ENCODE peak calls at places on chromosome 1, in six cellular contexts. D, Q, R, X, C and J are unnamed samples. For H3K27me3, the result is how much of the 10 kb centered on the place peaks cover.

GRCh38 chr1:17080085-17080759 is 26.4 kb upstream of the SDHB start:
- DNase-seq in D (no peak), Q (no peak), R (no peak), X (no peak), C (no peak), J (no peak)

GRCh38 chr1:204578867-204579664 is 62.9 kb downstream of the MDM4 start:
- DNase-seq in D (no peak), Q (no peak), R (no peak), X (no peak), C (peak), J (no peak)

GRCh38 chr1:232213928-232214327 is 416.0 kb downstream of the SIPA1L2 start:
- DNase-seq in D (no peak), Q (no peak), R (no peak), X (no peak), C (no peak), J (no peak)

GRCh38 chr1:209367031-209367813 is 216.3 kb upstream of the CAMK1G start:
- DNase-seq in D (no peak), Q (no peak), R (no peak), X (no peak), C (no peak), J (no peak)

GRCh38 chr1:103309761-103310160 is 201.4 kb upstream of the COL11A1 start:
- DNase-seq in D (no peak), Q (no peak), R (no peak), X (no peak), C (no peak), J (no peak)

GRCh38 chr1:223726380-223727001 is 14.2 kb downstream of the CAPN2 start:
- DNase-seq in D (no peak), Q (peak), R (peak), X (peak), C (peak), J (peak)

GRCh38 chr1:58620926-58621325 is 43.9 kb upstream of the TACSTD2 start:
- DNase-seq in D (no peak), Q (no peak), R (no peak), X (no peak), C (no peak), J (no peak)

GRCh38 chr1:119294728-119295127 is 73.9 kb upstream of the HAO2 start:
- DNase-seq in D (peak), Q (no peak), R (no peak), X (no peak), C (no peak), J (no peak)

GRCh38 chr1:43853161-43853921 is 80.3 kb upstream of the ARTN start:
- DNase-seq in D (no peak), Q (peak), R (no peak), X (no peak), C (peak), J (peak)

GRCh38 chr1:40404670-40405462 is 31.3 kb downstream of the SMAP2 start:
- DNase-seq in D (peak), Q (peak), R (peak), X (no peak), C (no peak), J (no peak)

GRCh38 chr1:17270891-17271765 is 22.2 kb downstream of the PADI3 start:
- DNase-seq in D (no peak), Q (no peak), R (no peak), X (no peak), C (no peak), J (no peak)

GRCh38 chr1:112527266-112528010 is 18.7 kb downstream of the WNT2B start:
- DNase-seq in D (no peak), Q (no peak), R (no peak), X (no peak), C (no peak), J (no peak)

GRCh38 chr1:95021794-95022193 is 51.0 kb downstream of the ALG14 start:
- DNase-seq in D (no peak), Q (no peak), R (no peak), X (no peak), C (no peak), J (no peak)

GRCh38 chr1:45172015-45172414 is 34.4 kb downstream of the ZSWIM5 start:
- DNase-seq in D (peak), Q (no peak), R (no peak), X (no peak), C (no peak), J (peak)

GRCh38 chr1:77739235-77739634 is 20.4 kb downstream of the USP33 start:
- DNase-seq in D (no peak), Q (no peak), R (no peak), X (no peak), C (no peak), J (no peak)

GRCh38 chr1:235199441-235199840 is 38.4 kb upstream of the RBM34 start:
- DNase-seq in D (no peak), Q (peak), R (peak), X (no peak), C (no peak), J (no peak)

GRCh38 chr1:116495534-116495933 is 75.3 kb downstream of the CD58 start:
- DNase-seq in D (no peak), Q (no peak), R (no peak), X (no peak), C (no peak), J (no peak)

GRCh38 chr1:89719502-89720306 is 86.8 kb downstream of the LRRC8C start:
- DNase-seq in D (no peak), Q (peak), R (no peak), X (no peak), C (peak), J (peak)

GRCh38 chr1:228443395-228443794 is 26.7 kb upstream of the TRIM17 start:
- DNase-seq in D (no peak), Q (no peak), R (no peak), X (no peak), C (no peak), J (no peak)

GRCh38 chr1:69196071-69196470 is 371.7 kb upstream of the LRRC7 start:
- DNase-seq in D (no peak), Q (no peak), R (no peak), X (no peak), C (no peak), J (no peak)

GRCh38 chr1:179153217-179153616 is 71.3 kb downstream of the TOR3A start:
- DNase-seq in D (no peak), Q (no peak), R (no peak), X (no peak), C (no peak), J (no peak)

GRCh38 chr1:175219774-175220173 is 27.2 kb upstream of the KIAA0040 start:
- DNase-seq in D (no peak), Q (no peak), R (no peak), X (no peak), C (no peak), J (no peak)

GRCh38 chr1:25343872-25344271 is 5.7 kb downstream of the TMEM50A start:
- DNase-seq in D (no peak), Q (no peak), R (no peak), X (no peak), C (no peak), J (no peak)

GRCh38 chr1:38197566-38197965 is 151.0 kb upstream of the POU3F1 start:
- DNase-seq in D (no peak), Q (peak), R (no peak), X (no peak), C (no peak), J (no peak)

GRCh38 chr1:78619803-78620579 is at the start of gene IFI44L:
- DNase-seq in D (no peak), Q (no peak), R (no peak), X (no peak), C (peak), J (no peak)

GRCh38 chr1:47243910-47244309 is 11.9 kb upstream of the TAL1 start:
- DNase-seq in D (no peak), Q (no peak), R (no peak), X (no peak), C (no peak), J (no peak)

DNA sequence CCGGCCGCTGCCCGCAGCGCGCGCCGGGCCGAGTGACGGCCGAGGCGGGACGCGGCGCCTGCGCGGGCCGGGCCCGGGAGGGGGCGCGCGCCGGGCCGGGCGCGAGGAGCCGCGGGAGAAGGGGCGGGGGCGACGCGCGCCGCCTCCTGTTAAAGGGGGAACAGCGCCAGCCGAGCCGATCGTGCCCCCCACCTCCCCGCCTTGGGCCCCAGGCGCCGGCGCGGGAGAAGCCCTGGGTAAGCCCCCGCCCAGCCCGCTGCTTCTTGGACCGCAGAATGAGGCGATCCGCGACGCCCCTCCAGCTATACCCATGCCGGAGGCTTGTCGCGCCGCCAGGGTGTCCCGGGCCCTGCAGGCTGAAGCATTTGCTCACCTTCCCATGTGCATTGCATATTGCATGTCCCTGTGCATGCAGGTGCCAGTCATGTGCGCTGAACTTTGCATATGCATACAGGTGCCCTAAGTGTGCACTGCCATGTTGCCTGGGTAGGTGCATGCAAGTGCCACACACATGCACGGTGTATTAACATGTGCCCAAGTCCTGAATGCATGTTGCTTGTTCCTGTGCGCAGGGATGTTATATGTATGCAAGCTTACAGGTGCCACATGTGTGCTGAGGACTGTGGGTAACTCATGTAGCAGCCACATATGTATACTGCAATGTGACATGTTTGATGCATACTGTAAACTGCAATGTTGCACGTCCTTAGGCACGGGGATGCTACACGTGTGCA is at the start of gene ADGRB2:
- DNase-seq in D (no peak), Q (peak), R (peak), X (peak), C (no peak), J (no peak)
- TF ChIP-seq GABPA in D (no peak), Q (no peak), R (no peak), X (no peak), C (no peak), J (no peak)

DNA sequence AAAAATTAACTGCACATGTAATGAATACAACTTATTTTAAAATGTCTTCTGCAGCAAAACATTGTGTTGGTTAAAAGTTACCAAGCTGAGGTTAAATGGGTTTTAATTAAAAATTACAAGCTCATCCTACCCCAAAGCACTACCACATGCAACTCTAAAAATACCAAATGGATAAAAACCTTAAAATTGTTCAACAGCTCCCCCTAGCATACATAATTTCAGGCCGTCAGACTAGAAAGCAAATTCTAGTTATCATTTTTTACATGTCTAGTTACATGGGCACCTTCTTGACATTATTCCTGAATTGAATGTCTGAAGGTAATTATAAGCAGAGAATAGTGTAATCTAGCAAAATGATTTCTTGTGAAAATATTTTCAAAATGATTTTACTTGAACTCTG is 176.5 kb downstream of the C1orf21 start:
- DNase-seq in D (no peak), Q (peak), R (no peak), X (no peak), C (no peak), J (no peak)
- TF ChIP-seq CTCF in D (peak), Q (peak), R (peak), X (peak), C (peak), J (no peak)

GRCh38 chr1:169318845-169319244 is 48.8 kb downstream of the NME7 start:
- DNase-seq in D (no peak), Q (no peak), R (no peak), X (no peak), C (no peak), J (no peak)

GRCh38 chr1:169322138-169322537 is 45.5 kb downstream of the NME7 start:
- DNase-seq in D (no peak), Q (no peak), R (no peak), X (no peak), C (no peak), J (no peak)

GRCh38 chr1:169326644-169327316 is 40.8 kb downstream of the NME7 start:
- DNase-seq in D (no peak), Q (no peak), R (peak), X (no peak), C (peak), J (no peak)

GRCh38 chr1:169325117-169325516 is 42.5 kb downstream of the NME7 start:
- DNase-seq in D (no peak), Q (no peak), R (no peak), X (no peak), C (no peak), J (no peak)

GRCh38 chr1:169321539-169321938 is 46.1 kb downstream of the NME7 start:
- DNase-seq in D (no peak), Q (no peak), R (no peak), X (no peak), C (no peak), J (no peak)
- H3K27me3 ChIP-seq in D (under half), Q (under half), R (under half), X (under half), C (under half), J (under half)

GRCh38 chr1:50332941-50333594 is 90.2 kb downstream of the DMRTA2 start:
- DNase-seq in D (peak), Q (peak), R (peak), X (peak), C (no peak), J (peak)
- TF ChIP-seq GABPA in D (no peak), Q (no peak), R (peak), X (no peak), C (no peak), J (no peak)